ENCODE peak calls at places on chromosomes 2 and 18, in six cellular contexts. J is body of pancreas, V is choroid plexus epithelial cell, S is GM12865, N is ascending aorta, D is astrocyte of the spinal cord. P is an unnamed sample.

GRCh38 chr2:207315131-207315530 is 149.4 kb upstream of the KLF7 start:
- DNase-seq in J (no peak), D (peak), N (no peak), S (no peak), V (peak), P (no peak)

GRCh38 chr2:175476950-175477349 is 295.4 kb upstream of the ATP5MC3 start:
- DNase-seq in S (no peak), J (no peak), V (no peak), N (no peak), D (no peak), P (no peak)

GRCh38 chr18:21242141-21243040 is at the start of gene GREB1L:
- DNase-seq in N (no peak), D (peak), V (peak), J (peak), S (peak), P (no peak)

GRCh38 chr2:11375689-11376027 is 31.2 kb upstream of the ROCK2 start:
- DNase-seq in S (no peak), N (no peak), J (no peak), D (no peak), V (no peak), P (no peak)

GRCh38 chr2:100813527-100813926 is 6.4 kb upstream of the NPAS2 start:
- DNase-seq in S (no peak), J (no peak), D (peak), N (no peak), V (peak), P (no peak)

GRCh38 chr2:128788636-128789220 is 470.1 kb upstream of the HS6ST1 start:
- DNase-seq in D (no peak), V (no peak), N (no peak), J (no peak), S (no peak), P (no peak)

GRCh38 chr18:65901522-65901921 is 150.7 kb downstream of the CDH7 start:
- DNase-seq in S (no peak), V (no peak), N (no peak), D (no peak), J (no peak), P (no peak)

GRCh38 chr2:20104900-20105545 is 53.6 kb upstream of the LAPTM4A start:
- DNase-seq in V (no peak), J (no peak), D (no peak), N (no peak), S (no peak), P (no peak)

GRCh38 chr2:28539095-28539494 is 43.2 kb downstream of the PLB1 start:
- DNase-seq in N (no peak), D (no peak), S (peak), J (no peak), V (no peak), P (peak)

GRCh38 chr18:28124239-28125029 is 52.5 kb downstream of the CDH2 start:
- DNase-seq in V (peak), D (peak), J (no peak), N (no peak), S (no peak), P (no peak)

GRCh38 chr2:107698861-107699260 is 127.8 kb upstream of the RGPD4 start:
- DNase-seq in S (no peak), D (peak), J (no peak), V (peak), N (no peak), P (no peak)

GRCh38 chr18:51588616-51589015 is 391.1 kb upstream of the MEX3C start:
- DNase-seq in S (no peak), J (no peak), D (no peak), N (no peak), V (no peak), P (no peak)

GRCh38 chr18:3529597-3529996 is 79.6 kb downstream of the TGIF1 start:
- DNase-seq in J (no peak), D (no peak), S (no peak), V (peak), N (no peak), P (no peak)

GRCh38 chr2:71226965-71227560 is at the start of gene PAIP2B:
- DNase-seq in V (peak), S (peak), N (peak), J (peak), D (peak), P (peak)

GRCh38 chr2:71224935-71225334 is 2.0 kb downstream of the PAIP2B start:
- DNase-seq in S (no peak), J (no peak), N (no peak), V (no peak), D (no peak), P (no peak)

GRCh38 chr2:71224457-71224856 is 2.4 kb downstream of the PAIP2B start:
- DNase-seq in D (no peak), V (no peak), S (no peak), N (no peak), J (peak), P (no peak)

GRCh38 chr2:71223767-71224333 is 3.1 kb downstream of the PAIP2B start:
- DNase-seq in N (no peak), D (peak), V (peak), S (peak), J (peak), P (no peak)

GRCh38 chr2:71226391-71226964 is 425 bp downstream of the PAIP2B start:
- DNase-seq in D (no peak), J (peak), V (no peak), N (no peak), S (no peak), P (no peak)
- TF ChIP-seq CTCF in D (peak), J (no peak), V (no peak), N (no peak), S (no peak), P (peak)

GRCh38 chr2:25379535-25379934 is 37.8 kb upstream of the DNMT3A start:
- DNase-seq in V (no peak), S (no peak), J (no peak), N (no peak), D (no peak), P (no peak)

GRCh38 chr2:25380023-25380422 is 38.3 kb upstream of the DNMT3A start:
- DNase-seq in D (no peak), J (no peak), V (no peak), N (no peak), S (peak), P (no peak)

GRCh38 chr2:25378731-25379490 is 37.2 kb upstream of the DNMT3A start:
- DNase-seq in V (no peak), N (no peak), D (peak), J (no peak), S (no peak), P (no peak)

GRCh38 chr2:25381502-25381901 is 39.8 kb upstream of the DNMT3A start:
- DNase-seq in V (no peak), N (no peak), J (no peak), D (no peak), S (no peak), P (no peak)

GRCh38 chr2:25380586-25381360 is 39.0 kb upstream of the DNMT3A start:
- DNase-seq in S (no peak), N (no peak), V (no peak), D (no peak), J (no peak), P (no peak)
- H3K4me3 ChIP-seq in S (no peak), N (no peak), V (no peak), D (no peak), J (no peak), P (no peak)

DNA sequence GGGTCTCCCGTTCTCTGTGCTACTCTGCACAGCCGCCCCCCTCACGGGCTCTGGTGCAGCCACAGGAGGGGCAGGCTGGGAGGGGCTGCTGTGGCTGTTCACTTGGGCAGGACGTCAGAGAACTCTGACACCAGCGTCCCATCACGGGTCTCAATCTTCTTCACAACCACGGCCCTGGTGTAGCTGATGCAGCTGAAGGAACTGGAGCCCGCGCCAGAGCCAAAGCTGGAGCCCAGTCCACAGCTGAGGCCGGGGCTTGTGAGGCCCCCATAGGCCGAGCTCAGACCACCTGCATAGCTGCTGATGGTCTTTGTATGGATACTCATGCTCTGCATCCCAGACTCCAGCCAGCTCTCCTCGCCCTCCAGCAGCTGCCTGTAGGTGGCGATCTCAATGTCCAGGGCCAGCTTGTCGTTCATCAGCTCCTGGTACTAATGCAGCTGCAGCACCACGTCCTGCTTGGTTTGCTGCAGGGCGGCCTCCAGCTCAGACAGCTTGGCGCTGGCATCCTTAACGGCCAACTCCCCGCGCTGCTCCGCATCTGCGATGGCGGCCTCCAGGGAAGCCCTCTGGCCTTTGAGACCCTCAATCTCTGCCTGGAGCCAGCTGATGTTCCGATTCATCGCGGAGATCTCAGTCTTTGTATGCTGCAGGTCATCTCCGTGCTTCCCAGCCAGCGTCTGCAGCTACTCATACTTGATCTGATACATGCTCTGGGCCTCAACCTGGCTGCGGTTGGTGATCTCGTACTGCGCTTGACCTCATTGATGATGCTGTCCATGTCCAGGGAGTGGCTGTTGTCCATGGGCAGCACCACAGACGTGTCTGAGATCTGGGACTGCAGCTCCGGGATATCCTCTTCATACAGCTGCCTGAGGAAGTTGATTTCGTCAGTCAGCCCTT is 7.4 kb upstream of the DUSP19 start:
- DNase-seq in J (peak), D (peak), V (peak), N (no peak), S (peak), P (no peak)
- TF ChIP-seq CTCF in J (peak), D (peak), V (peak), N (no peak), S (peak), P (peak)

GRCh38 chr18:79519751-79520472 is 124.2 kb downstream of the NFATC1 start:
- DNase-seq in J (no peak), V (no peak), S (peak), D (no peak), N (no peak), P (no peak)
- H3K4me3 ChIP-seq in J (no peak), V (no peak), S (no peak), D (no peak), N (peak), P (no peak)

DNA sequence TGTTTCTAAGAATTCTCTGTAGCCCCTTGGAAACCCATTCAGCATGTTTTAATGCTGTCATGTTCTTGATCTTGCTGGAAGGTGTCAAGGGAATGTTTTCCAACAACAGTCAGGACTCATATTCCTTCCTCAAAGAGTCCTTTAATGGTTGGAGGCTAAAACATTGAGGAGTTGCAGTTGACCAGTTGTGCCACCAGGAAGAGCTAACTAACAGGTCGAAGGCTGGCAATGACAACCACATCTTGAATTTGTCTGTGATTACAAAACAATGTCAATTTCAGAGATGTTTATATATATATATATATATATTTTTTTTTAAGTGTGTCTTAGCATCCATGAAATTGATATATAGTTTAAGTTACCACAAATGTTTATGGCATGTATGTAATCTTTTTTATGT is 151.5 kb downstream of the INO80D start:
- DNase-seq in D (no peak), S (no peak), V (peak), N (no peak), J (no peak), P (no peak)
- TF ChIP-seq CTCF in D (peak), S (no peak), V (peak), N (no peak), J (no peak), P (no peak)

DNA sequence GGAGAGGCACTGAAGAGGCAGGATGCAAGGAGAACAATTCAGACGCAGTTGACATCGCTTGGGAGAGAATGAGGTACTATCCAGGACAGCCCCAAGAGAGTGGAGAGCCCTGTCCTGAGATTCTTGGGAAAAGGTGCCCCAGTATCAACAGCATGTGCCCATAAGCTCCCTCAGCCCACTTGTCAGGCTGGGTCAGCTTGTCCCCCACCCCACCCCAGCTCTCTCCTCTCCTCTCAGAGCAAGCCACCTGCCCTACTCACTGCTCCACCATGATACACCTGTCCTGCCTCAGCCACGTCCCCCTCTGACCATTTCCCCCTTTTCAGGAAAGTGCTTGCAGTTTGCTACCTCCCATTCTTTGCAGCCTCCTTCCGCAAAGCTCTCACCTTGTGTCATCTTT is 111.8 kb downstream of the XRCC5 start:
- DNase-seq in N (no peak), D (no peak), J (no peak), S (no peak), V (no peak), P (no peak)
- H3K4me3 ChIP-seq in N (no peak), D (no peak), J (no peak), S (no peak), V (no peak), P (no peak)